ENCODE peak calls at places on chromosomes 4 and X, in four cellular contexts. One of them, this sample, is unnamed.

GRCh38 chrX:150482537-150483217 is 85.7 kb upstream of the MTM1 start:
- DNase-seq in mammary epithelial cell: peak
- DNase-seq in GM23248: peak
- DNase-seq in PC-3: peak
- DNase-seq in this sample: no peak

GRCh38 chr4:16072168-16072567 is 11.7 kb downstream of the PROM1 start:
- DNase-seq in mammary epithelial cell: no peak
- DNase-seq in GM23248: no peak
- DNase-seq in PC-3: no peak
- DNase-seq in this sample: no peak

GRCh38 chr4:8035371-8035780 is 95.7 kb upstream of the AFAP1 start:
- DNase-seq in mammary epithelial cell: peak
- DNase-seq in GM23248: no peak
- DNase-seq in PC-3: no peak
- DNase-seq in this sample: peak

GRCh38 chr4:95548738-95549245 is at the start of gene UNC5C:
- DNase-seq in mammary epithelial cell: peak
- DNase-seq in GM23248: peak
- DNase-seq in PC-3: no peak
- DNase-seq in this sample: peak

GRCh38 chr4:180426938-180427337 is 1816.3 kb upstream of the TENM3 start:
- DNase-seq in mammary epithelial cell: no peak
- DNase-seq in GM23248: no peak
- DNase-seq in PC-3: no peak
- DNase-seq in this sample: no peak

GRCh38 chr4:7366180-7366957 is 68.4 kb downstream of the PSAPL1 start:
- DNase-seq in mammary epithelial cell: no peak
- DNase-seq in GM23248: no peak
- DNase-seq in PC-3: no peak
- DNase-seq in this sample: peak

GRCh38 chr4:96093057-96093456 is 253.2 kb downstream of the PDHA2 start:
- DNase-seq in mammary epithelial cell: no peak
- DNase-seq in GM23248: no peak
- DNase-seq in PC-3: no peak
- DNase-seq in this sample: no peak

GRCh38 chr4:66294626-66295025 is 624.3 kb upstream of the EPHA5 start:
- DNase-seq in mammary epithelial cell: peak
- DNase-seq in GM23248: no peak
- DNase-seq in PC-3: peak
- DNase-seq in this sample: no peak

GRCh38 chr4:83771113-83771705 is 235.3 kb downstream of the GPAT3 start:
- DNase-seq in mammary epithelial cell: peak
- DNase-seq in GM23248: peak
- DNase-seq in PC-3: peak
- DNase-seq in this sample: peak

GRCh38 chr4:12956026-12956425 is 528.1 kb downstream of the RAB28 start:
- DNase-seq in mammary epithelial cell: no peak
- DNase-seq in GM23248: no peak
- DNase-seq in PC-3: no peak
- DNase-seq in this sample: no peak
- H3K4me2 ChIP-seq in mammary epithelial cell: no peak
- H3K4me2 ChIP-seq in GM23248: no peak
- H3K4me2 ChIP-seq in PC-3: no peak
- H3K4me2 ChIP-seq in this sample: no peak

GRCh38 chr4:47010347-47011188 is 17.2 kb upstream of the GABRA4 start:
- DNase-seq in mammary epithelial cell: no peak
- DNase-seq in GM23248: no peak
- DNase-seq in PC-3: no peak
- DNase-seq in this sample: no peak
- H3K4me2 ChIP-seq in mammary epithelial cell: peak
- H3K4me2 ChIP-seq in GM23248: no peak
- H3K4me2 ChIP-seq in PC-3: no peak
- H3K4me2 ChIP-seq in this sample: peak

GRCh38 chrX:41312786-41313185 is 21.2 kb upstream of the DDX3X start:
- DNase-seq in mammary epithelial cell: no peak
- DNase-seq in GM23248: no peak
- DNase-seq in PC-3: no peak
- DNase-seq in this sample: peak
- H3K4me2 ChIP-seq in mammary epithelial cell: no peak
- H3K4me2 ChIP-seq in GM23248: no peak
- H3K4me2 ChIP-seq in PC-3: no peak
- H3K4me2 ChIP-seq in this sample: no peak

GRCh38 chrX:39640866-39641265 is 456.9 kb downstream of the BCOR start:
- DNase-seq in mammary epithelial cell: no peak
- DNase-seq in GM23248: no peak
- DNase-seq in PC-3: no peak
- DNase-seq in this sample: no peak

GRCh38 chrX:39639871-39640270 is 457.9 kb downstream of the BCOR start:
- DNase-seq in mammary epithelial cell: peak
- DNase-seq in GM23248: no peak
- DNase-seq in PC-3: no peak
- DNase-seq in this sample: no peak

GRCh38 chrX:39643533-39643932 is 454.2 kb downstream of the BCOR start:
- DNase-seq in mammary epithelial cell: no peak
- DNase-seq in GM23248: no peak
- DNase-seq in PC-3: no peak
- DNase-seq in this sample: no peak

GRCh38 chrX:39645059-39645895 is 452.5 kb downstream of the BCOR start:
- DNase-seq in mammary epithelial cell: peak
- DNase-seq in GM23248: peak
- DNase-seq in PC-3: peak
- DNase-seq in this sample: peak

DNA sequence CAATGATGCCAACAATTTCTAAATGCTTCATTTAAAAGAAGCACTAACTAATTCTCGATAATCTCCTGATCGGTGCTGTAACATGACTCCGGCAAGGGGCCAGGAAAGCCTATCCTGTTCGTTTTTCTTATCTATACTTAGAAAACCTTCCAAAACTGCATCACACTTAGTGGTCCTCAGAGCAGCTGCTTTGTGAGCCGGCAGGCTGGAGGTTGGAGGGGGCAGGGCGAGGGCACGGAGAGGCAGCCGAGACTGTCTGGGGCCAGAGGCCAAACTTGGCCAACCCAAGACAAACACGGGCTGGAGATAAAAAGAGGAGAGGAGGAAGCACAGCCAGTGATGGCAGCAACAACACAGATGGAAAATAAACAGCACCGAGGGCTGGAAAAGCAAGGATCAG is 455.7 kb downstream of the BCOR start:
- DNase-seq in mammary epithelial cell: no peak
- DNase-seq in GM23248: no peak
- DNase-seq in PC-3: no peak
- DNase-seq in this sample: no peak
- H3K4me2 ChIP-seq in mammary epithelial cell: no peak
- H3K4me2 ChIP-seq in GM23248: peak
- H3K4me2 ChIP-seq in PC-3: no peak
- H3K4me2 ChIP-seq in this sample: peak

DNA sequence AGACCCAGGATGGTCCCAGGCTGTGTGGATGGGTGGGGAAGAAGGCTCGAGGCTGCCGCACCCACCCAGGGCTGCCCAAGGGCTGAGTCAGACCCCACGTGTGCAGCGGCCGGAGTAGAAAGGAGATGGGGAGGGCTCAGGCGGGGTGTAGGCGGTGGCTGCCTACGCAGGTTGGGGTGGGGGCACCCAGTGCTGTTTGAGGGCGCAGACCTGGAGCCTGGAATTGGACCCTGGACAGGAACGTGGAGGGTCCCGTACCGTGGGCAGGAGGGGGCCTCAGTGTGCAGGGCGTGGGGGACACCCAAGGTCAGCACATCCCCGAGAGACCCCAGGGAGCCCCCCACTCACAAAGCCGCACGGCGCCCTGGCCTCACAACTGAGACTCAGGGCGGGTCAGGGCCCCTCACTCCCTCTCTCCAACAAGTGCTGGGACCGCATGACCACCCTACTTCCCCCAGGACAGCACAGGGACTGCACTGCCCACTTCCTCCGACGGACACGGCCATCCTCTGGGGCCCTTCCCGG is 79.9 kb downstream of the FAM53A start:
- DNase-seq in mammary epithelial cell: no peak
- DNase-seq in GM23248: peak
- DNase-seq in PC-3: peak
- DNase-seq in this sample: peak
- H3K4me2 ChIP-seq in mammary epithelial cell: peak
- H3K4me2 ChIP-seq in GM23248: no peak
- H3K4me2 ChIP-seq in PC-3: peak
- H3K4me2 ChIP-seq in this sample: no peak

GRCh38 chrX:13694359-13694758 is 5.4 kb downstream of the RAB9A start:
- DNase-seq in mammary epithelial cell: no peak
- DNase-seq in GM23248: peak
- DNase-seq in PC-3: no peak
- DNase-seq in this sample: no peak
- H3K4me2 ChIP-seq in mammary epithelial cell: peak
- H3K4me2 ChIP-seq in GM23248: peak
- H3K4me2 ChIP-seq in PC-3: no peak
- H3K4me2 ChIP-seq in this sample: no peak

This sample was measured in osteoblast.